ENCODE peak calls at places on chromosomes 4 and X, in nine cellular contexts. Y, V, G, C, M, P, A, I and E are unnamed samples. For H3K9me3, the result is how much of the 10 kb centered on the place peaks cover.

GRCh38 chr4:174256277-174256713 is 27.2 kb downstream of the FBXO8 start:
- DNase-seq in Y (no peak), V (no peak), G (peak), C (no peak), M (no peak), P (no peak), A (no peak), I (no peak), E (no peak)

GRCh38 chr4:8906668-8906970 is 35.0 kb upstream of the HMX1 start:
- DNase-seq in Y (no peak), V (no peak), G (no peak), C (no peak), M (peak), P (no peak), A (peak), I (no peak), E (no peak)

GRCh38 chr4:173765731-173766130 is 235.7 kb upstream of the HAND2 start:
- DNase-seq in Y (no peak), V (no peak), G (no peak), C (no peak), M (no peak), P (no peak), A (no peak), I (no peak), E (no peak)

GRCh38 chr4:9979101-9979815 is 42.0 kb downstream of the SLC2A9 start:
- DNase-seq in Y (no peak), V (no peak), G (no peak), C (no peak), M (no peak), P (no peak), A (no peak), I (no peak), E (no peak)

GRCh38 chr4:74612837-74613236 is 167.9 kb downstream of the AREG start:
- DNase-seq in Y (no peak), V (no peak), G (no peak), C (no peak), M (no peak), P (no peak), A (no peak), I (no peak), E (no peak)

GRCh38 chr4:170015285-170015684 is 10.9 kb downstream of the MFAP3L start:
- DNase-seq in Y (no peak), V (no peak), G (no peak), C (no peak), M (peak), P (peak), A (no peak), I (no peak), E (no peak)

GRCh38 chr4:119652978-119653377 is 24.4 kb upstream of the PDE5A start:
- DNase-seq in Y (no peak), V (no peak), G (peak), C (no peak), M (no peak), P (no peak), A (no peak), I (no peak), E (no peak)

GRCh38 chr4:54217642-54218486 is 11.2 kb upstream of the PDGFRA start:
- DNase-seq in Y (peak), V (peak), G (peak), C (peak), M (peak), P (peak), A (peak), I (peak), E (peak)

GRCh38 chr4:2292679-2293108 is 30.8 kb upstream of the MXD4 start:
- DNase-seq in Y (no peak), V (no peak), G (no peak), C (no peak), M (peak), P (no peak), A (no peak), I (no peak), E (no peak)

GRCh38 chrX:133290076-133290475 is 71.9 kb upstream of the TFDP3 start:
- DNase-seq in Y (no peak), V (no peak), G (no peak), C (no peak), M (no peak), P (no peak), A (no peak), I (no peak), E (no peak)

GRCh38 chr4:153394945-153395344 is 50.5 kb downstream of the MND1 start:
- DNase-seq in Y (no peak), V (no peak), G (peak), C (no peak), M (no peak), P (no peak), A (no peak), I (no peak), E (no peak)

GRCh38 chrX:49106930-49107329 is 16.6 kb downstream of the GPKOW start:
- DNase-seq in Y (peak), V (no peak), G (peak), C (no peak), M (no peak), P (peak), A (no peak), I (peak), E (peak)

GRCh38 chrX:79231662-79232061 is 87.2 kb downstream of the GPR174 start:
- DNase-seq in Y (no peak), V (no peak), G (no peak), C (no peak), M (no peak), P (no peak), A (no peak), I (no peak), E (no peak)

GRCh38 chr4:147233-147632 is 22.9 kb downstream of the ZNF718 start:
- DNase-seq in Y (no peak), V (no peak), G (no peak), C (no peak), M (no peak), P (no peak), A (no peak), I (no peak), E (no peak)

GRCh38 chr4:146621-147020 is 22.3 kb downstream of the ZNF718 start:
- DNase-seq in Y (no peak), V (no peak), G (no peak), C (no peak), M (no peak), P (no peak), A (no peak), I (no peak), E (no peak)
- H3K9me3 ChIP-seq in Y (half or more), V (half or more), G (under half), C (half or more), M (under half), P (under half), A (under half), I (under half), E (under half)

GRCh38 chr4:139763205-139763604 is 97.6 kb downstream of the MGST2 start:
- DNase-seq in Y (no peak), V (no peak), G (no peak), C (no peak), M (no peak), P (no peak), A (no peak), I (no peak), E (no peak)

GRCh38 chr4:139763668-139764067 is 98.0 kb downstream of the MGST2 start:
- DNase-seq in Y (no peak), V (no peak), G (no peak), C (no peak), M (no peak), P (no peak), A (no peak), I (no peak), E (no peak)

GRCh38 chr4:139762715-139763114 is 97.1 kb downstream of the MGST2 start:
- DNase-seq in Y (no peak), V (no peak), G (no peak), C (peak), M (no peak), P (no peak), A (no peak), I (no peak), E (no peak)

GRCh38 chr4:139764192-139764591 is 98.6 kb downstream of the MGST2 start:
- DNase-seq in Y (no peak), V (no peak), G (no peak), C (peak), M (no peak), P (peak), A (no peak), I (no peak), E (no peak)

GRCh38 chr4:139764686-139765085 is 99.1 kb downstream of the MGST2 start:
- DNase-seq in Y (no peak), V (no peak), G (no peak), C (peak), M (no peak), P (peak), A (no peak), I (no peak), E (no peak)
- H3K4me3 ChIP-seq in Y (no peak), V (no peak), G (no peak), C (peak), M (no peak), P (peak), A (no peak), I (no peak), E (no peak)

DNA sequence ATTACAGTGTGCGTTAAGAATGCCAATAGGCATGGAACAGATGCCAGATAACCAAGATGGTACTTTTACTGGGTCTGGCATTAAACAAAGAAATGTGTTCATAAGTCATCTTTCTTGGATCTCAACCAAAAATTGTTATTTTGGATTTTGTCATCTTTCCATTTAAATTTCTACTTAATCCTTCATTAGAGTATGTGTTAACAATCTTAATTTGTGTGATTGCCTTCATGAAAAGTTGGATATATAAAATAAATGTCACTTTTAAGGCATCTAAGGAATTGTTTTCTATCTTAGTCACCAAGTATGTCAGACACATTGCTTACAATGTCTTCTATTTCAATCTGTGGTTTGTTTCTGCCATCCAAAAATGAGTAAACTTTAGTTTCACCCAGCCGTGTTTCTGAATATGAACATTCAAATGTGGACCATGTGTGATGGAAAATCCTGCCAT is 87.5 kb downstream of the PALLD start:
- DNase-seq in Y (no peak), V (no peak), G (peak), C (no peak), M (no peak), P (no peak), A (no peak), I (no peak), E (no peak)
- H3K27ac ChIP-seq in Y (no peak), V (no peak), G (peak), C (no peak), M (no peak), P (no peak), A (no peak), I (no peak), E (no peak)

DNA sequence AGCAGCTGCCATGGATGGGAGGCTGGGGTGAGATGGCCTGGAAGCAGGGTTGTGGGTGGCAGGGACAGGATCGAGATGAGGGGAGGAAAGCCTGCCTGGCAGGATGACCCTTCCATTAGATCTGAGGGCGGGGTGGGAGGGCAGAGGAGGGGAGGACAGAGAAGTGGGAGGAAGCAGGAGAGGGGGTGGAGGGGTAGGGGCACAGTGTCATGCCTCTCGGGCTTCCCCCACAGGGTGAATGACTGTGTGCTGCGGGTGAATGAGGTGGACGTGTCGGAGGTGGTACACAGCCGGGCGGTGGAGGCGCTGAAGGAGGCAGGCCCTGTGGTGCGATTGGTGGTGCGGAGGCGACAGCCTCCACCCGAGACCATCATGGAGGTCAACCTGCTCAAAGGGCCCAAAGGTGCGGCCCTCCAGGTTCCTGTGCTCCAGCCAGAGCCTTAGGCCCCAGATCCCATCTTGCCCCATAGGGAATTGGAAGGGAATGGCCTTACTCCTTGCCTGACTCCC is 4.9 kb downstream of the DLG3 start:
- DNase-seq in Y (no peak), V (no peak), G (no peak), C (no peak), M (no peak), P (no peak), A (no peak), I (no peak), E (no peak)
- H3K9me3 ChIP-seq in Y (under half), V (under half), G (under half), C (under half), M (under half), P (under half), A (under half), I (under half), E (under half)

GRCh38 chr4:88597970-88598369 is 5.7 kb downstream of the HERC3 start:
- DNase-seq in Y (no peak), V (no peak), G (no peak), C (no peak), M (no peak), P (no peak), A (no peak), I (no peak), E (no peak)
- H3K4me3 ChIP-seq in Y (no peak), V (no peak), G (no peak), C (no peak), M (no peak), P (no peak), A (no peak), I (no peak), E (no peak)